ENCODE peak calls at places on chromosomes 16 and 17, in seven cellular contexts. J, F, S, M, D, G and U are unnamed samples.

GRCh38 chr17:82593590-82594087 is 54.6 kb downstream of the WDR45B start:
- DNase-seq in J (no peak), F (no peak), S (no peak), M (no peak), D (no peak), G (no peak), U (peak)

GRCh38 chr16:82864332-82865040 is 237.7 kb downstream of the CDH13 start:
- DNase-seq in J (no peak), F (no peak), S (no peak), M (no peak), D (no peak), G (no peak), U (no peak)

GRCh38 chr17:82287849-82288601 is 14.5 kb upstream of the CSNK1D start:
- DNase-seq in J (no peak), F (peak), S (peak), M (peak), D (peak), G (peak), U (no peak)

GRCh38 chr17:49548506-49549310 is 27.0 kb upstream of the NXPH3 start:
- DNase-seq in J (no peak), F (no peak), S (peak), M (no peak), D (peak), G (peak), U (no peak)

GRCh38 chr16:69514366-69514765 is 51.4 kb upstream of the NFAT5 start:
- DNase-seq in J (no peak), F (no peak), S (no peak), M (no peak), D (no peak), G (no peak), U (no peak)

GRCh38 chr17:7932949-7933348 is 943 bp downstream of the CNTROB start:
- DNase-seq in J (peak), F (peak), S (peak), M (peak), D (peak), G (peak), U (peak)

GRCh38 chr17:29613371-29613837 is 9.3 kb downstream of the CORO6 start:
- DNase-seq in J (no peak), F (no peak), S (peak), M (no peak), D (no peak), G (no peak), U (peak)

GRCh38 chr17:39194089-39194984 is 3.1 kb downstream of the CACNB1 start:
- DNase-seq in J (no peak), F (no peak), S (peak), M (no peak), D (peak), G (no peak), U (no peak)

GRCh38 chr17:68868708-68869107 is 86.5 kb downstream of the ABCA8 start:
- DNase-seq in J (no peak), F (no peak), S (peak), M (no peak), D (no peak), G (no peak), U (no peak)

GRCh38 chr17:38465420-38466345 is 37.4 kb downstream of the ARHGAP23 start:
- DNase-seq in J (no peak), F (peak), S (peak), M (no peak), D (peak), G (no peak), U (no peak)

GRCh38 chr17:70081885-70082284 is 6.9 kb downstream of the KCNJ16 start:
- DNase-seq in J (no peak), F (no peak), S (no peak), M (no peak), D (no peak), G (no peak), U (no peak)

GRCh38 chr17:66441012-66441703 is 138.7 kb downstream of the PRKCA start:
- DNase-seq in J (no peak), F (no peak), S (peak), M (no peak), D (no peak), G (no peak), U (no peak)

GRCh38 chr16:81601008-81601428 is 156.4 kb downstream of the CMIP start:
- DNase-seq in J (no peak), F (peak), S (peak), M (no peak), D (no peak), G (peak), U (no peak)

GRCh38 chr16:65061935-65062334 is 59.9 kb downstream of the CDH11 start:
- DNase-seq in J (no peak), F (no peak), S (peak), M (no peak), D (no peak), G (no peak), U (no peak)

GRCh38 chr17:59219992-59220327 is 351 bp upstream of the GDPD1 start:
- DNase-seq in J (no peak), F (no peak), S (no peak), M (no peak), D (no peak), G (no peak), U (no peak)